ENCODE peak calls at places on chromosome 18, in six cellular contexts. F, H, T, D, K and M are unnamed samples.

GRCh38 chr18:8428951-8429350 is 180.3 kb upstream of the RAB12 start:
- DNase-seq in D (no peak), K (no peak), H (no peak), T (no peak), F (no peak), M (no peak)

GRCh38 chr18:12377556-12378553 is 828 bp upstream of the AFG3L2 start:
- DNase-seq in T (peak), F (no peak), K (no peak), D (no peak), H (no peak), M (no peak)

GRCh38 chr18:13216732-13217465 is 1.7 kb upstream of the LDLRAD4 start:
- DNase-seq in H (peak), D (no peak), T (no peak), F (no peak), K (no peak), M (no peak)

GRCh38 chr18:902179-902718 is 2.4 kb upstream of the ADCYAP1 start:
- DNase-seq in H (no peak), F (no peak), D (no peak), K (no peak), T (peak), M (no peak)

GRCh38 chr18:46916551-46917107 is 678 bp downstream of the PIAS2 start:
- DNase-seq in K (no peak), F (peak), D (no peak), T (no peak), H (peak), M (no peak)

GRCh38 chr18:31722369-31722957 is 38.1 kb upstream of the B4GALT6 start:
- DNase-seq in F (peak), K (peak), T (peak), D (peak), H (peak), M (peak)

GRCh38 chr18:63970803-63971191 is 916 bp downstream of the SERPINB8 start:
- DNase-seq in H (no peak), D (no peak), K (no peak), F (no peak), T (no peak), M (no peak)

GRCh38 chr18:71115261-71115660 is 826.4 kb downstream of the SOCS6 start:
- DNase-seq in K (no peak), F (no peak), D (no peak), H (no peak), T (no peak), M (no peak)

GRCh38 chr18:5456577-5457466 is 87.0 kb downstream of the EPB41L3 start:
- DNase-seq in D (no peak), T (no peak), H (no peak), F (peak), K (no peak), M (no peak)

GRCh38 chr18:58015045-58015444 is 29.0 kb upstream of the NEDD4L start:
- DNase-seq in T (no peak), D (peak), H (peak), F (no peak), K (no peak), M (peak)

GRCh38 chr18:29501952-29502351 is 1325.0 kb upstream of the CDH2 start:
- DNase-seq in F (no peak), H (no peak), D (no peak), K (no peak), T (no peak), M (no peak)

GRCh38 chr18:35290070-35290735 is at the start of gene ZSCAN30:
- DNase-seq in K (peak), D (peak), T (peak), F (peak), H (peak), M (peak)
- TF ChIP-seq POLR2A in K (peak), D (peak), T (peak), F (peak), H (peak), M (peak)

GRCh38 chr18:21742323-21742687 is 1.7 kb downstream of the MIB1 start:
- DNase-seq in T (no peak), K (no peak), H (no peak), D (no peak), F (no peak), M (no peak)

GRCh38 chr18:21740724-21741510 is at the start of gene MIB1:
- DNase-seq in T (peak), D (peak), F (no peak), H (peak), K (no peak), M (peak)

GRCh38 chr18:21739604-21740473 is 753 bp upstream of the MIB1 start:
- DNase-seq in T (peak), F (no peak), D (no peak), K (no peak), H (no peak), M (no peak)

GRCh38 chr18:21741511-21742322 is 1.1 kb downstream of the MIB1 start:
- DNase-seq in D (no peak), T (no peak), F (no peak), K (no peak), H (no peak), M (no peak)

DNA sequence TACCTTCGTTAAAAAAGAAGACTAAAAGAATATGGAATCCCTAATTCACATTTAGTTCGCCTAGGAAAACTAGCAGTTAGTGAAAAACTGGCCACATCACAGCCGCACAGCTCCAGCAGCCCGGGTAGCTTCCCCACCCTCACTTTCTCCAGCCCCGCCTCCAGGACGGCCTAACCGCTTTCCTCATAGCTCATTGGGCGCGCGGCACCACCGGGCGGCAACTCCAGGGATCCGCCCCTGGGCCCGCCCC is 193 bp upstream of the MIB1 start:
- DNase-seq in T (peak), K (peak), D (no peak), H (peak), F (peak), M (peak)
- TF ChIP-seq POLR2AphosphoS5 in T (no peak), K (no peak), D (no peak), H (no peak), F (no peak), M (no peak)

GRCh38 chr18:79912994-79913831 is 38.2 kb downstream of the SLC66A2 start:
- DNase-seq in D (no peak), T (no peak), H (no peak), K (no peak), F (no peak), M (no peak)
- TF ChIP-seq TAF1 in D (no peak), T (no peak), H (no peak), K (no peak), F (no peak), M (no peak)

GRCh38 chr18:3450358-3451107 is 561 bp downstream of the TGIF1 start:
- DNase-seq in F (no peak), T (peak), K (no peak), D (no peak), H (no peak), M (no peak)

GRCh38 chr18:3451989-3452749 is 2.2 kb downstream of the TGIF1 start:
- DNase-seq in T (peak), F (no peak), K (no peak), H (no peak), D (no peak), M (no peak)

GRCh38 chr18:3449702-3450357 is at the start of gene TGIF1:
- DNase-seq in K (no peak), F (peak), T (peak), D (no peak), H (no peak), M (no peak)

GRCh38 chr18:3452750-3453539 is 3.0 kb downstream of the TGIF1 start:
- DNase-seq in F (no peak), H (no peak), D (no peak), K (no peak), T (no peak), M (no peak)

GRCh38 chr18:3451166-3451988 is 1.4 kb downstream of the TGIF1 start:
- DNase-seq in H (no peak), D (no peak), K (no peak), T (peak), F (peak), M (no peak)
- TF ChIP-seq POLR2A in H (no peak), D (no peak), K (peak), T (no peak), F (peak), M (no peak)

GRCh38 chr18:53117851-53118250 is 777.9 kb downstream of the DCC start:
- DNase-seq in D (no peak), T (no peak), K (no peak), F (no peak), H (no peak), M (no peak)
- TF ChIP-seq POLR2AphosphoS5 in D (no peak), T (no peak), K (no peak), F (no peak), H (no peak), M (no peak)

GRCh38 chr18:62781893-62782292 is 66.6 kb downstream of the PHLPP1 start:
- DNase-seq in F (peak), H (no peak), T (no peak), D (no peak), K (no peak), M (no peak)
- TF ChIP-seq TAF1 in F (no peak), H (no peak), T (no peak), D (no peak), K (no peak), M (no peak)

GRCh38 chr18:28269750-28270149 is 92.8 kb upstream of the CDH2 start:
- DNase-seq in F (no peak), T (no peak), K (no peak), D (no peak), H (no peak), M (no peak)

GRCh38 chr18:28267878-28268625 is 91.1 kb upstream of the CDH2 start:
- DNase-seq in H (no peak), T (no peak), F (no peak), D (no peak), K (no peak), M (no peak)

DNA sequence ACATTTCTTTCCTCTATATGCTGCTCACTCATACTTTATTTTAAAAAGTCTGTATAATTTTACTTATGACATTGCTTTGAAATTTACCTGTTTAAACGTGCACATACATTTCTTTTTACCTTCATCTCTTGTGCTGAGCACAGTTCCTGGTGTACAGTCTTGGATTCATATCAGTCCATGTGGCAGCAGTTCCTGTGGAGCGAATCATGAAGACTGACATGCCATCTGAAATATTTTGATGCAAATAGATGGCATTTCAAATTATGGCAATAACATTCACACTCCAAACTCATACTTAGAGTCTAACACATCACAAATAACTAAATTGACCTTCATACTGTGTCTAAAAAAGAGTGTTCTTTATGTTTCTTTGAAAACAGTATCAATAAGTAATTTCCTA is 90.3 kb upstream of the CDH2 start:
- DNase-seq in T (no peak), H (no peak), K (no peak), F (no peak), D (no peak), M (no peak)
- TF ChIP-seq POLR2A in T (no peak), H (no peak), K (no peak), F (no peak), D (no peak), M (no peak)

DNA sequence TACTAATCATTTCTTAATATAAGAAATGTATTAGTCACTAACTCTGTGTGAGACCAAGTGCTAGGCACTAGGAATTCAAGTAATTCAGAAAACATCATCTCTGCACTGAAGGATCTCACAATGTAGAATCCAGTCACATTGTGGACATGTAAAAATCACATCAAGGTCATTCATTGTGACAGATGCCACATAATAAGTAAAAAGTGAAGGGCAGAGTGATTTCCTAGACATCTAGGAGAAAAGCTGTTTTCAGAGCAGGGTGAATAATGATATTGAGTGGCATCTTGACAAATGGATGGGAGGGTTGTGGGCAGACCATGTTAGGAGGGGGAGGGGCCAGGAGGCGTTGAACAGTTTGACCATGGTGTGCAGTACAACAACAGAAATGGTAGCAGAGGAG is 93.8 kb downstream of the DTNA start:
- DNase-seq in T (no peak), D (no peak), H (no peak), K (no peak), F (no peak), M (no peak)
- TF ChIP-seq POLR2AphosphoS5 in T (no peak), D (no peak), H (no peak), K (no peak), F (no peak), M (no peak)